ENCODE peak calls at places on chromosomes 5 and 9, in seven cellular contexts. M is neural progenitor cell, O is fibroblast of the aortic adventitia, Y is brain microvascular endothelial cell, I is left ventricle myocardium inferior, C is fibroblast of mammary gland, X is IMR-90. N is an unnamed sample.

GRCh38 chr5:31990701-31991110 is 183.4 kb downstream of the GOLPH3 start:
- DNase-seq in M (no peak), O (no peak), Y (no peak), I (no peak), C (no peak), X (no peak), N (peak)

GRCh38 chr5:73122875-73123810 is 2.8 kb downstream of the TMEM171 start:
- DNase-seq in M (peak), O (peak), Y (peak), I (no peak), C (peak), X (peak), N (peak)

GRCh38 chr5:144281784-144282183 is 111.1 kb downstream of the KCTD16 start:
- DNase-seq in M (no peak), O (peak), Y (no peak), I (no peak), C (no peak), X (no peak), N (no peak)

GRCh38 chr5:176319827-176320554 is 41.6 kb downstream of the KIAA1191 start:
- DNase-seq in M (no peak), O (peak), Y (no peak), I (no peak), C (peak), X (peak), N (peak)

GRCh38 chr5:169627551-169627950 is 9.5 kb upstream of the DOCK2 start:
- DNase-seq in M (no peak), O (no peak), Y (no peak), I (no peak), C (no peak), X (no peak), N (no peak)

GRCh38 chr5:124981901-124982300 is 235.5 kb upstream of the ZNF608 start:
- DNase-seq in M (no peak), O (no peak), Y (no peak), I (no peak), C (no peak), X (no peak), N (peak)

GRCh38 chr9:18896531-18897179 is 136.4 kb downstream of the SAXO1 start:
- DNase-seq in M (no peak), O (no peak), Y (peak), I (no peak), C (peak), X (no peak), N (no peak)

GRCh38 chr5:136192526-136193395 is at the start of gene SMIM32:
- DNase-seq in M (peak), O (no peak), Y (no peak), I (no peak), C (no peak), X (no peak), N (peak)

GRCh38 chr5:78204241-78204640 is 90.3 kb downstream of the AP3B1 start:
- DNase-seq in M (no peak), O (no peak), Y (no peak), I (no peak), C (no peak), X (no peak), N (no peak)

GRCh38 chr9:129203556-129203909 is 25.5 kb upstream of the IER5L start:
- DNase-seq in M (no peak), O (no peak), Y (no peak), I (no peak), C (no peak), X (no peak), N (no peak)

GRCh38 chr9:93451762-93452709 is 551 bp downstream of the FAM120A start:
- DNase-seq in M (peak), O (peak), Y (peak), I (peak), C (no peak), X (peak), N (peak)

GRCh38 chr5:64923151-64923685 is 154.5 kb downstream of the CWC27 start:
- DNase-seq in M (no peak), O (no peak), Y (peak), I (no peak), C (peak), X (peak), N (no peak)

GRCh38 chr5:175715627-175716522 is 58.0 kb downstream of the HRH2 start:
- DNase-seq in M (no peak), O (no peak), Y (no peak), I (no peak), C (no peak), X (no peak), N (no peak)

GRCh38 chr9:128192601-128193371 is 1.4 kb upstream of the CIZ1 start:
- DNase-seq in M (no peak), O (peak), Y (peak), I (peak), C (peak), X (peak), N (peak)

GRCh38 chr5:174723979-174724483 is 351 bp upstream of the MSX2 start:
- DNase-seq in M (no peak), O (no peak), Y (peak), I (no peak), C (peak), X (no peak), N (no peak)

GRCh38 chr5:40406426-40407211 is 273.1 kb upstream of the PTGER4 start:
- DNase-seq in M (no peak), O (peak), Y (no peak), I (no peak), C (no peak), X (no peak), N (no peak)

GRCh38 chr5:37989884-37990283 is 150.0 kb upstream of the GDNF start:
- DNase-seq in M (no peak), O (no peak), Y (no peak), I (no peak), C (no peak), X (no peak), N (no peak)

GRCh38 chr9:126376311-126376902 is 49.8 kb downstream of the MVB12B start:
- DNase-seq in M (peak), O (no peak), Y (no peak), I (no peak), C (no peak), X (no peak), N (no peak)

GRCh38 chr9:125931211-125931610 is 184.0 kb downstream of the PBX3 start:
- DNase-seq in M (no peak), O (no peak), Y (no peak), I (no peak), C (no peak), X (no peak), N (peak)

GRCh38 chr5:74516217-74516636 is 124.3 kb downstream of the ENC1 start:
- DNase-seq in M (peak), O (peak), Y (peak), I (no peak), C (peak), X (peak), N (peak)

GRCh38 chr9:100549048-100549447 is 28.8 kb upstream of the CAVIN4 start:
- DNase-seq in M (no peak), O (no peak), Y (no peak), I (no peak), C (no peak), X (no peak), N (no peak)

GRCh38 chr9:101342595-101342994 is 42.2 kb downstream of the BAAT start:
- DNase-seq in M (no peak), O (no peak), Y (no peak), I (no peak), C (no peak), X (no peak), N (no peak)

GRCh38 chr9:2132484-2133082 is 117.4 kb downstream of the SMARCA2 start:
- DNase-seq in M (peak), O (peak), Y (no peak), I (no peak), C (peak), X (peak), N (peak)

GRCh38 chr5:32317056-32317455 is 4.3 kb upstream of the MTMR12 start:
- DNase-seq in M (no peak), O (no peak), Y (no peak), I (no peak), C (no peak), X (no peak), N (no peak)

GRCh38 chr5:135319928-135320606 is 79.0 kb downstream of the MACROH2A1 start:
- DNase-seq in M (peak), O (no peak), Y (no peak), I (no peak), C (no peak), X (no peak), N (no peak)

GRCh38 chr5:117433841-117434240 is 859.2 kb upstream of the SEMA6A start:
- DNase-seq in M (no peak), O (peak), Y (no peak), I (no peak), C (no peak), X (no peak), N (no peak)

GRCh38 chr9:73577867-73578266 is 426.2 kb downstream of the ANXA1 start:
- DNase-seq in M (peak), O (peak), Y (no peak), I (no peak), C (peak), X (no peak), N (peak)

GRCh38 chr5:92908952-92909351 is 672.1 kb downstream of the NR2F1-AS1 start:
- DNase-seq in M (no peak), O (peak), Y (no peak), I (no peak), C (no peak), X (no peak), N (no peak)

GRCh38 chr5:54553659-54554207 is 36.2 kb downstream of the SNX18 start:
- DNase-seq in M (no peak), O (no peak), Y (no peak), I (no peak), C (no peak), X (no peak), N (no peak)

DNA sequence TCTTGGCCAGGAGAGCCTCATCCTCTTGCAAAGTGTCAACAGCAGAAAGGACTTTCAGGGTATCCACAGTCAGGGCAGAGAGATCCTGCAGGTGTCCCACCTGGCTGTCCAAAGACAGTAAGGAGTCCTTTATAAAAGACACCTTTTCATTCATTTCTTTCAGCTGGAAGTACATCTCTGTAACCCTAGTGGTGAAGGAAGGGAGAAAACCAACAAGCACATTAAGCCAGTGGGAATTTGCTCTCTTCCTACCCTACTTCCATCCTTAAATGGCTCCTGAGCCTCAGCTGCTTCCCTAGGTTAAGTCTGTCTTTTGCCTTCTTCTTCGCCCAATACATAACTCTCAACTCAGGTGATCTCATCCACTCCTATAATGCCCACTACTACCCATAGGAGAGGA is 124.8 kb downstream of the TRPM6 start:
- DNase-seq in M (no peak), O (no peak), Y (no peak), I (no peak), C (no peak), X (no peak), N (no peak)
- TF ChIP-seq CTCF in M (peak), O (no peak), Y (peak), I (no peak), C (no peak), X (no peak), N (no peak)

DNA sequence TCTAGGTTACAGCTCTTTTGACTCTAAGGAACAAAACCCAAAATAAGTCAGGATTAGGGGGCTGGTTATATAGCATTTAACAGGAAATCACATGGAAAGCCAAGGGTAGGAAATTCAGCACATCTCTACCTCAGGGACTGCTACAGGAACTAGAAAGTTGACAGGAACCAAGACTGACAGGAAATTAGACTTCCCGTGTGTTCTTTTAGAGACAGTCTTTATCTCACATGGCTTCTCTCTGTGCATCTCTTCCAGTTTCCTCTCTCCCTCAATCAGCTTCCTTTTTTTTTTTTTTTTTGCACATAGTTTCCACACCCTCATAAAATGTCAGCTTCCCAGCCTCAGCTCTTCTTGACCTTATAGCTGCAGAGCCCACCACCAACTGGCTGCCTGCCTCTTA is 4.8 kb downstream of the RECK start:
- DNase-seq in M (no peak), O (no peak), Y (no peak), I (no peak), C (no peak), X (no peak), N (no peak)
- H3K4me3 ChIP-seq in M (no peak), O (no peak), Y (no peak), I (no peak), C (no peak), X (no peak), N (no peak)

GRCh38 chr9:97307091-97307490 is 368 bp upstream of the CCDC180 start:
- DNase-seq in M (peak), O (peak), Y (peak), I (peak), C (peak), X (peak), N (peak)
- TF ChIP-seq CTCF in M (peak), O (no peak), Y (peak), I (no peak), C (peak), X (no peak), N (no peak)

GRCh38 chr5:154761062-154761740 is 6.0 kb downstream of the LARP1 start:
- DNase-seq in M (no peak), O (no peak), Y (no peak), I (no peak), C (no peak), X (no peak), N (no peak)

GRCh38 chr5:154756871-154757646 is 1.9 kb downstream of the LARP1 start:
- DNase-seq in M (peak), O (peak), Y (no peak), I (peak), C (no peak), X (peak), N (peak)

GRCh38 chr5:154758501-154758900 is 3.3 kb downstream of the LARP1 start:
- DNase-seq in M (no peak), O (peak), Y (no peak), I (no peak), C (no peak), X (peak), N (no peak)

GRCh38 chr5:154757647-154758406 is 2.6 kb downstream of the LARP1 start:
- DNase-seq in M (peak), O (no peak), Y (no peak), I (no peak), C (peak), X (peak), N (peak)

DNA sequence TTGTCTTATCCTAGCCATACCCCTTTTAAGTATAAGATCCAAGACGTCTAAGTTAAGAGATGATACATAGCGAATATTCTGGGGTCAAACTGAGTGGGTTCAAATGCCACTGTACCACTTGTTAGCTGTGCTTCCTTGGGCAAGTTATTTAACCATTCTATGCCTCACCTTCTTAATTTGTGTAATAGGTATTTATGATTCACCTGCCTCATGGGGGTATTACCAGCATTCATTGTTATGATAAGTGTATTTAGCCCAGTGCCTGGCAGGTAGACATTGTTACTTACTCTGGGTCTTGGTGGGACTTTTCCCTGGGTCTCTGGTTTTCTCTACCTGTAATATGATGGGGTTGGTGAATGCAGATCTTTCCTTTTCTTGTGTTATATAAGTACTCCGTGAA is 3.8 kb downstream of the LARP1 start:
- DNase-seq in M (no peak), O (no peak), Y (no peak), I (no peak), C (no peak), X (no peak), N (peak)
- H3K4me3 ChIP-seq in M (no peak), O (peak), Y (no peak), I (peak), C (no peak), X (no peak), N (peak)

DNA sequence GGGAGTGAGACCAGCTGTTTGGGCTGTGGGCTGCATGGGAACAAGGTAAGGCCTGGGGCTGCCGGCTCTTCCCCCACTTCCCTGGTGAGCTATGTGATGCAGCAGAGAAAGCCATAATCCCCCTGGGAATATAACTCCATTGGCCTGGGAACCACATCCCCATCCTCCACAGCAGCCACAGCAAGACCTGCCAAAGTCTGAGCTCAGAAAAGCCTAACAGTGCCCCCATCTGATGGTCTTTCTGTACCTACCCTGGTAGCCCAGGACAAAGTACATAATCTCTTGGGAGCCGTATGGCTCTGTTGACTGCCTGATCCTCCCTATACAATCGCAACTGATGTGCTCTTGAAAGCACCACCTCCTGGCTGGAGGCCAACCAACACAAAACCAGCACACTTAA is 432.6 kb downstream of the CDH18 start:
- DNase-seq in M (peak), O (no peak), Y (no peak), I (no peak), C (no peak), X (no peak), N (no peak)
- TF ChIP-seq CTCF in M (no peak), O (no peak), Y (no peak), I (no peak), C (no peak), X (no peak), N (no peak)

DNA sequence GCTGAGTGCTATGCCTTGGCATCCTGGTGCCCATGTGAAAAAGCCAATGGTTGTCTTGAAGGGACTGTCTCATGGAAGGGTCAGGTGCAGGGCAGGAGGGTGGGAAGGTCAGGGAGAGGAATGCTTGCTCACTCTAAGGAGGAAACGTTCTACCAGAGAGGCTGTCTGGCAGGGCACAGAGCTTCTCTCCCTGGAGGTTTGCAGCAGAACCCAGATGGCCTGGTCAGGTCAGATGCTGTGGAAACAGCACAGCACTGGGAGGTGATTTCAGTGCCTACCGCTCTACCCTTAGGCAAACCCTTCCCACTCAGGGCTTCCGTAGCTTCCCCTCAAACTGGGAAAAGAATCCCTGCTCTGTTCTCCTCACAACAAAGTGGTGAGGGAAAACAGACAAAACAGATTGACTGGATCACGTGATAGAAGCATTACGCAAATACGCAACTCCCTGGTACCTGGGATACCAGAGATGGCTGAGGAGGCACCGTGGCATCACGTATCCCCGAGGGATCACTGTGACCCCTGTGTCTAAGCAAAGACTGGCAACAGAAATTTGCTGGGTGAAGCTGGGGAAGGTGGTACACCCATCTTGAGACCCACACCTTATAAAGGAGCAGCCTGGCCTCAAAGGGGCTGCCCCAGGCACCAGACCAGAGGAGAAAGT is 3.9 kb upstream of the MGAT1 start:
- DNase-seq in M (no peak), O (no peak), Y (no peak), I (no peak), C (no peak), X (no peak), N (no peak)
- H3K4me3 ChIP-seq in M (no peak), O (peak), Y (no peak), I (peak), C (no peak), X (no peak), N (no peak)

GRCh38 chr9:131733601-131734061 is 6.2 kb downstream of the RAPGEF1 start:
- DNase-seq in M (no peak), O (peak), Y (peak), I (no peak), C (peak), X (peak), N (peak)
- TF ChIP-seq CTCF in M (no peak), O (no peak), Y (no peak), I (no peak), C (no peak), X (no peak), N (no peak)

DNA sequence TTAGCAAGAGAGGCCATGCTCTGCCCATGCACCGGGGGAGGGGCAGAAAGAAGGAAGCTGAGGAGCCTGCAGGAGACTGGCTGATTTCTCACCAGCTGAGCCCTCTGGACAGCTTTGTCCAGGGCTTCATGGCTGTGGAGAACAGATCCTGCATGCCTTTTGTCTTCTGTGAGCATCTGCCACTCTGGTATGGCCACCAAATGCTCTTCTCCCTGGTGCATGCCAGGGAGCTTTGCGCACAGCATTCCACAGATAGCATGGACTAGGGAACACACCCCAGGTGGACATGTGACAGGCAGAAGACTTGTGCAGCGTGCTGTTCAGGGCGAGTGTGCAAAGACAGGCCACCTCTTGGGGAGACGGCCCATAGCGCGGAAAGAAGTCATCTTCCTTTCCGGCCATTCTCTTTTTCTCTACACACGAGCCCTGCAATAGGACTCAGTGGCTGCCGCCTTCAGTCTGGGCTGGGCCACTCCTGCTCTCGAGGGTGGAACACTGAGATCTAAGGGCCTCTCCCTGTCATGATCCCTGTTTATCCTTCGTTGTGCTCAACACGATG is 56.7 kb downstream of the GADD45G start:
- DNase-seq in M (no peak), O (no peak), Y (no peak), I (peak), C (no peak), X (no peak), N (no peak)
- H3K4me3 ChIP-seq in M (no peak), O (no peak), Y (no peak), I (peak), C (no peak), X (no peak), N (no peak)

N was measured in epithelial cell of esophagus.